ENCODE peak calls at places on chromosomes 13 and 19, in five cellular contexts. S is breast epithelium, G is osteoblast, O is mesenchymal stem cell, K is tibial artery. I is an unnamed sample.

GRCh38 chr19:42397315-42398166 is 7.4 kb upstream of the CNFN start:
- DNase-seq in S (peak), G (peak), O (no peak), K (peak), I (no peak)

GRCh38 chr19:54325194-54325621 is 12.2 kb upstream of the LILRA5 start:
- DNase-seq in S (no peak), G (peak), O (no peak), K (no peak), I (peak)

GRCh38 chr19:46745521-46746280 is at the start of gene FKRP:
- DNase-seq in S (no peak), G (peak), O (peak), K (no peak), I (peak)

GRCh38 chr19:36026091-36026876 is 6.4 kb downstream of the CLIP3 start:
- DNase-seq in S (no peak), G (no peak), O (no peak), K (no peak), I (no peak)

GRCh38 chr13:106566682-106567420 is 1.1 kb downstream of the ARGLU1 start:
- DNase-seq in S (peak), G (peak), O (peak), K (peak), I (peak)

GRCh38 chr13:36362251-36362650 is 16.1 kb upstream of the SPART start:
- DNase-seq in S (no peak), G (peak), O (peak), K (no peak), I (no peak)

GRCh38 chr19:2446390-2446789 is 10.4 kb downstream of the LMNB2 start:
- DNase-seq in S (no peak), G (no peak), O (no peak), K (no peak), I (peak)

GRCh38 chr19:17873661-17874422 is 2.1 kb downstream of the SLC5A5 start:
- DNase-seq in S (no peak), G (peak), O (peak), K (no peak), I (peak)

GRCh38 chr13:75016225-75016624 is 465.7 kb downstream of the TBC1D4 start:
- DNase-seq in S (no peak), G (no peak), O (no peak), K (no peak), I (no peak)

GRCh38 chr19:33445752-33446070 is 72.2 kb downstream of the CEBPG start:
- DNase-seq in S (no peak), G (peak), O (no peak), K (no peak), I (no peak)

GRCh38 chr19:36378625-36379509 is at the start of gene ZFP14:
- DNase-seq in S (peak), G (peak), O (peak), K (peak), I (peak)

GRCh38 chr13:39561971-39562370 is 41.0 kb downstream of the LHFPL6 start:
- DNase-seq in S (no peak), G (no peak), O (no peak), K (no peak), I (no peak)

GRCh38 chr13:25963681-25964080 is 88.1 kb downstream of the SHISA2 start:
- DNase-seq in S (no peak), G (no peak), O (peak), K (no peak), I (no peak)

GRCh38 chr13:21330126-21330861 is 128.8 kb downstream of the ZDHHC20 start:
- DNase-seq in S (no peak), G (no peak), O (peak), K (no peak), I (no peak)

GRCh38 chr13:19332380-19332779 is 150.8 kb upstream of the TUBA3C start:
- DNase-seq in S (no peak), G (no peak), O (no peak), K (no peak), I (no peak)

GRCh38 chr13:42990147-42990990 is 1.7 kb downstream of the EPSTI1 start:
- DNase-seq in S (no peak), G (no peak), O (peak), K (no peak), I (no peak)

GRCh38 chr13:42994878-42995277 is 2.8 kb upstream of the EPSTI1 start:
- DNase-seq in S (no peak), G (no peak), O (no peak), K (no peak), I (no peak)

GRCh38 chr13:42992585-42993122 is 613 bp upstream of the EPSTI1 start:
- DNase-seq in S (no peak), G (no peak), O (no peak), K (no peak), I (no peak)

GRCh38 chr13:42990991-42991891 is 800 bp downstream of the EPSTI1 start:
- DNase-seq in S (no peak), G (no peak), O (no peak), K (no peak), I (no peak)

GRCh38 chr13:42991892-42992584 is at the start of gene EPSTI1:
- DNase-seq in S (peak), G (peak), O (peak), K (peak), I (peak)
- H3K27ac ChIP-seq in S (peak), G (peak), O (peak), K (peak), I (peak)

GRCh38 chr19:10862561-10863106 is 8.7 kb upstream of the CARM1 start:
- DNase-seq in S (no peak), G (peak), O (no peak), K (no peak), I (no peak)

GRCh38 chr19:10854350-10855089 is 6.3 kb downstream of the C19orf38 start:
- DNase-seq in S (no peak), G (peak), O (no peak), K (no peak), I (no peak)

GRCh38 chr19:10855879-10856522 is 7.8 kb downstream of the C19orf38 start:
- DNase-seq in S (no peak), G (no peak), O (no peak), K (no peak), I (no peak)

GRCh38 chr19:10861118-10861651 is 10.2 kb upstream of the CARM1 start:
- DNase-seq in S (no peak), G (peak), O (peak), K (no peak), I (peak)

GRCh38 chr19:10858204-10858828 is 10.1 kb downstream of the C19orf38 start:
- DNase-seq in S (no peak), G (peak), O (peak), K (no peak), I (no peak)
- H3K27ac ChIP-seq in S (no peak), G (no peak), O (no peak), K (no peak), I (no peak)

GRCh38 chr13:113420833-113421600 is 32.3 kb downstream of the ADPRHL1 start:
- DNase-seq in S (no peak), G (no peak), O (no peak), K (no peak), I (no peak)

GRCh38 chr13:113425931-113426590 is 27.2 kb downstream of the ADPRHL1 start:
- DNase-seq in S (no peak), G (no peak), O (no peak), K (no peak), I (no peak)

GRCh38 chr13:113421673-113422270 is 31.5 kb downstream of the ADPRHL1 start:
- DNase-seq in S (no peak), G (no peak), O (no peak), K (no peak), I (no peak)

GRCh38 chr13:113422790-113423189 is 30.5 kb downstream of the ADPRHL1 start:
- DNase-seq in S (no peak), G (no peak), O (no peak), K (no peak), I (no peak)

GRCh38 chr13:113423225-113424170 is 29.8 kb downstream of the ADPRHL1 start:
- DNase-seq in S (no peak), G (no peak), O (no peak), K (no peak), I (no peak)
- H3K27ac ChIP-seq in S (no peak), G (no peak), O (no peak), K (no peak), I (no peak)

GRCh38 chr13:50386527-50387123 is 371.4 kb downstream of the KCNRG start:
- DNase-seq in S (no peak), G (peak), O (peak), K (no peak), I (no peak)
- H3K27ac ChIP-seq in S (no peak), G (peak), O (no peak), K (peak), I (no peak)

GRCh38 chr13:97249093-97249787 is 27.1 kb downstream of the MBNL2 start:
- DNase-seq in S (no peak), G (no peak), O (peak), K (no peak), I (no peak)

GRCh38 chr13:97246596-97246995 is 24.5 kb downstream of the MBNL2 start:
- DNase-seq in S (no peak), G (no peak), O (no peak), K (no peak), I (no peak)

GRCh38 chr13:97249797-97250495 is 27.8 kb downstream of the MBNL2 start:
- DNase-seq in S (no peak), G (peak), O (no peak), K (no peak), I (no peak)

GRCh38 chr13:97250560-97250959 is 28.4 kb downstream of the MBNL2 start:
- DNase-seq in S (no peak), G (no peak), O (no peak), K (no peak), I (no peak)

DNA sequence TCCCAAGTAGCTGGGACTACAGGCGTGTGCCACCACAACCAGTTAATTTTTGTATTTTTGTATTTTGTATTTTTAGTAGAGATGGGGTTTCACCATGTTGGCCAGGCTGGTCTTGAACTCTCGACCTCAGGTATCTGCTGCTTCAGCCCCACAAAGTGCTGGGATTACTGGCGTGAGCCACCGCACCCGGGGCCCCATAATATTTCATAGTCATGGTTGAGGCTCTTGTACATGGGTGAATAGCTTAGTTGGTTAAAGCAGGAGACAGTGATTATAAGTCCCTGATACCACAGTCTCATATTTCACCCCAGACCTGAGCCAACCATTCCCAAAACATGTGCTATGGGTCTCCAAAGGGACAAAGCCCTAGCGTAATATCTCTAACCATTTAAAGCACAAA is 26.1 kb downstream of the MBNL2 start:
- DNase-seq in S (no peak), G (no peak), O (no peak), K (no peak), I (no peak)
- H3K27ac ChIP-seq in S (peak), G (no peak), O (no peak), K (peak), I (no peak)

GRCh38 chr19:37954421-37954874 is 47.4 kb downstream of the SIPA1L3 start:
- DNase-seq in S (no peak), G (no peak), O (no peak), K (no peak), I (no peak)

GRCh38 chr19:37955986-37956385 is 49.0 kb downstream of the SIPA1L3 start:
- DNase-seq in S (no peak), G (no peak), O (no peak), K (no peak), I (no peak)

GRCh38 chr19:37953125-37953524 is 46.1 kb downstream of the SIPA1L3 start:
- DNase-seq in S (no peak), G (no peak), O (no peak), K (no peak), I (no peak)

GRCh38 chr19:37951816-37952210 is 44.8 kb downstream of the SIPA1L3 start:
- DNase-seq in S (no peak), G (no peak), O (no peak), K (no peak), I (no peak)

GRCh38 chr19:37953576-37954303 is 46.7 kb downstream of the SIPA1L3 start:
- DNase-seq in S (no peak), G (no peak), O (no peak), K (no peak), I (no peak)
- H3K27ac ChIP-seq in S (no peak), G (peak), O (peak), K (no peak), I (no peak)

DNA sequence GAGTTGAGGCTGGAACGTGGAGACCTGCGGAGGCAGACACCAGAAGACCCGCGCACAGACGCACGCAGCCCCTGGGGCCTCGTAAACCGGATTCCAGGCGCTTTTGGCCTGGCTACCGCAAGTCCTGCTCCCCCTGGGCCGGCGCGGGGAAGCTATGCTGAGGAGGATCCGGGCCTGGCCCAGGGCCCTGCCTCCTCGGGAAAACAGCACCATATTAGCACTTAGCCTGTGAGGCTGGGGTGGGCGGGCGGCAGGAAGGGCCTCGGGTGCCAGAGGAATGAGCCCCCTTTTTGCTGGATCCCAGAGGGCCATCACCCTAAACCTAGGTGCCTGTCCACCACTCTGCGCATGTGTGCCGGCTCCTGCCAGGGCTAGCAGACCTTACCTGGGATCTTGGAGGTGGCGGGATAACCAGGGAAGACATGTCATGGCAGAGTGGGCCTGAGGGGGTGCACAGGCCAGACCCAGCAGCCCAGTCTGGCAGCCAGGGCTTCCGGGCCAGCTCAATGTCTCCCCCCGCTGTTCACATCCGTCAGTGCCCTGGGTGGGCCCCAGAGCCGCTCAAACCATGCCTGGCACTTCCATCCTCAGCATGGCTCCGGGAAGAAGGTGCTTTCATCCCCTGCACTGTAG is 7.3 kb downstream of the ELOF1 start:
- DNase-seq in S (peak), G (peak), O (no peak), K (peak), I (peak)
- H3K27ac ChIP-seq in S (peak), G (no peak), O (no peak), K (peak), I (no peak)